ENCODE peak calls at places on chromosomes 12 and 14, in six cellular contexts. Z, H, B, Y, K and R are unnamed samples.

GRCh38 chr12:107385518-107385917 is 292.2 kb upstream of the CRY1 start:
- DNase-seq in Z (no peak), H (no peak), B (no peak), Y (peak; percentile 29), K (no peak), R (peak; percentile 73)

GRCh38 chr14:60753264-60754126 is 18.9 kb downstream of the MNAT1 start:
- DNase-seq in Z (peak; percentile 85), H (peak; percentile 25), B (no peak), Y (peak; percentile 35), K (no peak), R (peak; percentile 47)

GRCh38 chr14:79947440-79947839 is 263.9 kb downstream of the DIO2 start:
- DNase-seq in Z (no peak), H (no peak), B (no peak), Y (no peak), K (peak; percentile 42), R (no peak)

GRCh38 chr12:57893460-57894353 is 47.2 kb upstream of the CTDSP2 start:
- DNase-seq in Z (no peak), H (no peak), B (peak; percentile 57), Y (peak; percentile 95), K (no peak), R (peak; percentile 80)

GRCh38 chr12:123253606-123254459 is 17.8 kb downstream of the CDK2AP1 start:
- DNase-seq in Z (no peak), H (no peak), B (no peak), Y (no peak), K (no peak), R (no peak)

GRCh38 chr12:121769297-121769830 is 24.1 kb downstream of the RHOF start:
- DNase-seq in Z (no peak), H (no peak), B (no peak), Y (no peak), K (no peak), R (no peak)

GRCh38 chr12:98402081-98402480 is 113.3 kb upstream of the TMPO start:
- DNase-seq in Z (no peak), H (no peak), B (no peak), Y (no peak), K (no peak), R (peak; percentile 26)

GRCh38 chr12:65695077-65695865 is 129.0 kb upstream of the HMGA2 start:
- DNase-seq in Z (no peak), H (no peak), B (no peak), Y (peak; percentile 99), K (no peak), R (peak; percentile 100)

GRCh38 chr12:112236386-112236785 is 111.0 kb downstream of the TRAFD1 start:
- DNase-seq in Z (no peak), H (no peak), B (no peak), Y (peak; percentile 3), K (no peak), R (no peak)

GRCh38 chr12:116455540-116456306 is 103.5 kb upstream of the MAP1LC3B2 start:
- DNase-seq in Z (no peak), H (no peak), B (no peak), Y (peak; percentile 97), K (no peak), R (peak; percentile 97)

GRCh38 chr12:74043343-74043742 is 494.3 kb upstream of the ATXN7L3B start:
- DNase-seq in Z (no peak), H (no peak), B (no peak), Y (peak; percentile 89), K (no peak), R (peak; percentile 77)

GRCh38 chr14:101359221-101360044 is 201.9 kb upstream of the DIO3 start:
- DNase-seq in Z (no peak), H (no peak), B (no peak), Y (peak; percentile 22), K (no peak), R (peak; percentile 77)

GRCh38 chr12:131087302-131087818 is 133.7 kb downstream of the ADGRD1 start:
- DNase-seq in Z (no peak), H (no peak), B (no peak), Y (no peak), K (no peak), R (no peak)

GRCh38 chr12:124829008-124829707 is 34.5 kb downstream of the SCARB1 start:
- DNase-seq in Z (no peak), H (no peak), B (no peak), Y (peak; percentile 67), K (no peak), R (peak; percentile 91)

GRCh38 chr12:12560587-12561304 is 1.9 kb downstream of the DUSP16 start:
- DNase-seq in Z (peak; percentile 86), H (no peak), B (no peak), Y (peak; percentile 65), K (no peak), R (peak; percentile 83)

GRCh38 chr12:40338071-40338470 is 113.3 kb downstream of the LRRK2 start:
- DNase-seq in Z (no peak), H (no peak), B (no peak), Y (no peak), K (no peak), R (no peak)